ENCODE peak calls at places on chromosomes 11 and 22, in five cellular contexts. Y, X, G, J and A are unnamed samples.

GRCh38 chr11:79440451-79441158 is at the start of gene TENM4:
- DNase-seq in Y (peak; percentile 95), X (peak; percentile 31), G (peak; percentile 72), J (peak; percentile 72), A (peak; percentile 39)

GRCh38 chr11:92916299-92916698 is 53.2 kb upstream of the MTNR1B start:
- DNase-seq in Y (no peak), X (no peak), G (no peak), J (no peak), A (no peak)

GRCh38 chr11:111586305-111586915 is 15.8 kb upstream of the SIK2 start:
- DNase-seq in Y (peak; percentile 58), X (no peak), G (peak; percentile 57), J (peak; percentile 62), A (no peak)

GRCh38 chr11:128095459-128096096 is 491.8 kb downstream of the ETS1 start:
- DNase-seq in Y (peak; percentile 88), X (peak; percentile 10), G (no peak), J (peak; percentile 83), A (no peak)

GRCh38 chr11:116335078-116335477 is 437.7 kb downstream of the BUD13 start:
- DNase-seq in Y (no peak), X (no peak), G (no peak), J (no peak), A (no peak)

GRCh38 chr11:76578655-76579046 is 91.9 kb downstream of the LRRC32 start:
- DNase-seq in Y (no peak), X (no peak), G (peak; percentile 83), J (no peak), A (peak; percentile 45)

GRCh38 chr11:119641991-119642745 is 86.8 kb downstream of the NECTIN1 start:
- DNase-seq in Y (no peak), X (peak; percentile 60), G (no peak), J (peak; percentile 15), A (no peak)

GRCh38 chr22:32411388-32411787 is 659 bp downstream of the RTCB start:
- DNase-seq in Y (peak; percentile 52), X (no peak), G (no peak), J (peak; percentile 64), A (no peak)

GRCh38 chr11:460331-461199 is 10.5 kb downstream of the PTDSS2 start:
- DNase-seq in Y (peak; percentile 30), X (no peak), G (no peak), J (no peak), A (no peak)

GRCh38 chr11:108929241-108929640 is 264.4 kb downstream of the DDX10 start:
- DNase-seq in Y (peak; percentile 98), X (no peak), G (no peak), J (peak; percentile 93), A (no peak)

GRCh38 chr11:31089117-31089516 is 280.4 kb downstream of the DCDC1 start:
- DNase-seq in Y (no peak), X (no peak), G (no peak), J (no peak), A (no peak)

GRCh38 chr11:78798567-78799170 is 224.0 kb upstream of the NARS2 start:
- DNase-seq in Y (peak; percentile 55), X (peak; percentile 62), G (peak; percentile 54), J (peak; percentile 11), A (peak; percentile 19)

GRCh38 chr11:93059074-93059957 is 89.9 kb downstream of the MTNR1B start:
- DNase-seq in Y (peak; percentile 76), X (no peak), G (no peak), J (no peak), A (no peak)

GRCh38 chr11:44532809-44533208 is 32.7 kb upstream of the CD82 start:
- DNase-seq in Y (no peak), X (no peak), G (no peak), J (no peak), A (no peak)

GRCh38 chr11:65651589-65652510 is 10.9 kb downstream of the RELA start:
- DNase-seq in Y (peak; percentile 39), X (no peak), G (peak; percentile 61), J (peak; percentile 73), A (no peak)

GRCh38 chr11:10310301-10310841 is 5.5 kb downstream of the ADM start:
- DNase-seq in Y (peak; percentile 29), X (no peak), G (no peak), J (peak; percentile 26), A (no peak)

GRCh38 chr11:121961228-121961860 is 154.7 kb downstream of the BLID start:
- DNase-seq in Y (peak; percentile 1), X (no peak), G (no peak), J (no peak), A (no peak)

GRCh38 chr11:68463714-68464113 is 3.2 kb downstream of the PPP6R3 start:
- DNase-seq in Y (no peak), X (no peak), G (no peak), J (no peak), A (no peak)

DNA sequence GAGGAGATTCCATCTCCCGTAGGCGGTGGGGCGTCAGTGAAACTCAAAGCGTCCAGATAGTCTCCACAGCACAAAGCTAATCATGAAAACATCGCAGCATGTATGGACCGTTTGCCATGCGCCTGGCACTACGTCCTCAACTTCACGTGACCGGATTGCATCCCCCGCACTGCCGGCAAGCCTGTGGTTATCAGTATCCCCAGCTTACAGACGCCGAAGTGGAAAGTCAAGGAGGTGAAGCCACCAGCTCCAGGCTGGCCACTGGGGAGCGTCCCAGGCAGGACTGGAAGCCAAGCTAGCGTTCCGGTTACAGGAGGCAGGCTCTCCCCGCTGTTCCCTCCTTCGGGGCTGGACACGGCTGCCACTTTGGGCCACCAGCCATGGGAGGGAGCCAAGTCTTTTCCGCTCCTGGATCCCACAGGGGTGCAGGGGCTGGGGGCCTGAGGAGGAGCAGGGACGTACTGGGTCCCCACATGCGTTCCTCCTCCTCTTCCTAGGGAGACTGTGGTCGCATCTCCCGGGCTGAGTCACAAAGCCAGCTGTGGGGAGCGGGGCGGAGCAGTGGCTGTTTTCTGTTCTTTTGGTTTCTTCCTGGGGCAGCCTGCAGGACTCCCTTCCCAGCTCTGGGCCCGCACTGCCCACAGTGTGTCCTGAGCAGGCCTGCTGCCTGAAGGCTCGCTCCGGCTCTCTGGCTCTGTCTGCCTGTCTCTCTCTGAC is 4.3 kb upstream of the OSBPL5 start:
- DNase-seq in Y (peak; percentile 75), X (peak; percentile 38), G (no peak), J (peak; percentile 69), A (no peak)
- H3K27me3 ChIP-seq in Y (no peaks in the 10 kb centered on the region), X (no peaks in the 10 kb centered on the region), G (no peaks in the 10 kb centered on the region), J (no peaks in the 10 kb centered on the region), A (no peaks in the 10 kb centered on the region)

GRCh38 chr11:3369366-3369765 is 9.6 kb downstream of the ZNF195 start:
- DNase-seq in Y (no peak), X (no peak), G (no peak), J (no peak), A (no peak)

GRCh38 chr11:3370268-3370870 is 8.6 kb downstream of the ZNF195 start:
- DNase-seq in Y (no peak), X (no peak), G (no peak), J (peak; percentile 74), A (no peak)

GRCh38 chr11:3368199-3368598 is 10.7 kb downstream of the ZNF195 start:
- DNase-seq in Y (no peak), X (no peak), G (no peak), J (no peak), A (no peak)

DNA sequence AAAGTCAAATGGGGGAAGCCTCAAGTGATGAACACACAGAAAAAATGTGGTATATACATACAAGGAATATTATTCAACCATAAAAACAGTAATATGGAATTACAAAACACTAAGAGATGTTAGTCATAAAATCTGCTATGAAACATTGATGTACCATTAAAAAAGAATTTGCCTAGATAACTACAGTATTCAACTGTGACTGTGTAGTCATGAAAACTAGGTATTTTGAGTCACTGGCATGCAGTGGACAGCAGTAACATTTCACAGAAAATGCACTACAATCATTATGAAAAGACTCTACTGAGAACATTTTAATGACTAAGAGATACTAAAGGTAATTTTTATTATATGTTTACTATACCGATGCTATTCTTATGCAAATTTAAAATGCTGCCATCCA is 11.7 kb downstream of the ZNF195 start:
- DNase-seq in Y (no peak), X (no peak), G (no peak), J (no peak), A (no peak)
- H3K9me3 ChIP-seq in Y (peaks cover 2% of the 10 kb centered on the region), X (peaks cover 15% of the 10 kb centered on the region), G (no peaks in the 10 kb centered on the region), J (peaks cover 45% of the 10 kb centered on the region), A (peaks cover 26% of the 10 kb centered on the region)

DNA sequence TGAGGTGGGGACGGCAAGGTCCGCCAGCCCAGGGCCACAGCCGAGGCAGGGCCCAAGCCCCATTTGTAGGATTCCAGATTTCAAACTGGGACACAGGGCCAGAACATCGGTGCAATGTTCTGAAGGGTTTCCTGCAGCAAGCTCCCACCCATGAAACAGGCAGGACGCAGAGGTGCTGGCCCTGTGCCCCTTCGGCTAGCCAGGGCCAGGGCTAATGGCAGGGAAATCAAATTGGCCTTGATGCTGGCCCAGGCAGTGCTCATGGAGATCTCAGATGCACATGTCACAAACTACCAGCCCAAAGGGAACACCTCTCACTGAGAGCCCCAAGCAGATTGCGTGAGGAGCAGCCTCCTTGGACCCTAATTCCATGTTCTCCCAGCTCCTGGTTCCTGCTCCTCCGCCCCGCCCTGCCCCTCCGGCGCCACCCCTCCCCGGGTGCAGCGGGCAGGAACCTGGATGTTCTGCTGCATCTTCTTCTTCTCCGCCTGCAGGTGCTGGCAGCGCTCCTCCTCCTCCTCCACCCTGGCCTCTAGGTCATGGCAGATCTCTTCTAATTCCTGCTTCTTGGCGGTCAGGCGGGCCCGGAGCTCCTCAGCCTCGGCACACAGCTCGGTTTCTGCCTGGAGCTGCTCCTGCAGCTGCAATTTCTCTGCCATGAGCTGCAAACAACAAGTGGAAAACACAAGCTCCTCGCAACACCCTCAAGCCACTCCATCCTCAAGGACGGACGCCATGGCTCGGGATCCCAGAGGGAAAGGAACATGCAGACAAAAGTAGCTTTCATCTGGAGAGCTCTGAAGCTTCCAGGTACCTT is 47.7 kb downstream of the APOL1 start:
- DNase-seq in Y (no peak), X (no peak), G (no peak), J (no peak), A (no peak)
- H3K36me3 ChIP-seq in Y (peaks cover 86% of the 10 kb centered on the region), X (peaks cover 98% of the 10 kb centered on the region), G (no peaks in the 10 kb centered on the region), J (peaks cover 68% of the 10 kb centered on the region), A (peaks cover 98% of the 10 kb centered on the region)

GRCh38 chr22:36846949-36847348 is 13.9 kb upstream of the NCF4 start:
- DNase-seq in Y (no peak), X (no peak), G (no peak), J (no peak), A (no peak)

GRCh38 chr22:36850016-36850415 is 10.8 kb upstream of the NCF4 start:
- DNase-seq in Y (no peak), X (no peak), G (no peak), J (no peak), A (no peak)

GRCh38 chr22:36853407-36854099 is 7.3 kb upstream of the NCF4 start:
- DNase-seq in Y (peak; percentile 18), X (peak; percentile 49), G (peak; percentile 31), J (no peak), A (no peak)

GRCh38 chr22:36852056-36852973 is 8.5 kb upstream of the NCF4 start:
- DNase-seq in Y (no peak), X (no peak), G (no peak), J (no peak), A (no peak)

GRCh38 chr22:36850682-36851081 is 10.1 kb upstream of the NCF4 start:
- DNase-seq in Y (no peak), X (no peak), G (no peak), J (no peak), A (no peak)
- H3K27me3 ChIP-seq in Y (peaks cover 2% of the 10 kb centered on the region), X (peaks cover 8% of the 10 kb centered on the region), G (peaks cover 4% of the 10 kb centered on the region), J (no peaks in the 10 kb centered on the region), A (no peaks in the 10 kb centered on the region)

DNA sequence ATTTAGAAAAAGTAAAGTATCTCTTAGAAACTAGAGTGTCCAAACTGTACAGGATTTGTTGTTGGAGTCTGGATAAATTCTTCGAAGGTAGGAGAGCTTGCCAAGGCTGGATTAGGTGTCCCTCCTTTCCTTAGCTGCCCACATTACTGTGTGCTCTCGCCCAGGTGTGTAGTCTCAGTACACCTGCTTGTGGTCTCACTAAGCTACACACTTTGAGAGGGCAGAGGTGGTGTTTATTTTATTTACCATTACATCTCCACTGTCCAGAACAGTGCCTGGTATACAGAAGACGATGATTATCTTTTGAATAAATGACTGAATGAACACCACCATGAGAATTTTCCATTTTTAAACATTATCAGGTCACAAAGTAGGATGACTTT is 36.5 kb downstream of the VSIG10L2 start:
- DNase-seq in Y (no peak), X (no peak), G (no peak), J (no peak), A (no peak)
- H3K9me3 ChIP-seq in Y (no peaks in the 10 kb centered on the region), X (no peaks in the 10 kb centered on the region), G (no peaks in the 10 kb centered on the region), J (no peaks in the 10 kb centered on the region), A (no peaks in the 10 kb centered on the region)